ENCODE peak calls at places on chromosomes 5 and 9, in six cellular contexts. T, P, Q, E, X and O are unnamed samples.

GRCh38 chr5:158839638-158840037 is 260.1 kb downstream of the EBF1 start:
- DNase-seq in T (no peak), P (no peak), Q (no peak), E (no peak), X (no peak), O (no peak)

GRCh38 chr9:137000177-137000930 is 4.0 kb upstream of the CLIC3 start:
- DNase-seq in T (no peak), P (peak; percentile 69), Q (no peak), E (no peak), X (no peak), O (no peak)

GRCh38 chr5:55855509-55855908 is 4.4 kb downstream of the IL31RA start:
- DNase-seq in T (no peak), P (no peak), Q (no peak), E (no peak), X (no peak), O (no peak)

GRCh38 chr9:18605763-18606162 is 131.8 kb downstream of the ADAMTSL1 start:
- DNase-seq in T (no peak), P (no peak), Q (no peak), E (peak; percentile 67), X (peak; percentile 6), O (peak; percentile 37)

GRCh38 chr9:126491256-126491879 is 122.4 kb upstream of the LMX1B start:
- DNase-seq in T (peak; percentile 75), P (peak; percentile 66), Q (peak; percentile 70), E (no peak), X (no peak), O (peak; percentile 52)

GRCh38 chr9:133581553-133582343 is 27.4 kb downstream of the FAM163B start:
- DNase-seq in T (no peak), P (no peak), Q (no peak), E (no peak), X (no peak), O (no peak)

GRCh38 chr5:141872496-141873356 is 5.5 kb downstream of the PCDH1 start:
- DNase-seq in T (no peak), P (no peak), Q (peak; percentile 10), E (peak; percentile 28), X (no peak), O (no peak)

GRCh38 chr9:37420271-37421215 is 2.0 kb upstream of the GRHPR start:
- DNase-seq in T (no peak), P (no peak), Q (no peak), E (no peak), X (no peak), O (no peak)

DNA sequence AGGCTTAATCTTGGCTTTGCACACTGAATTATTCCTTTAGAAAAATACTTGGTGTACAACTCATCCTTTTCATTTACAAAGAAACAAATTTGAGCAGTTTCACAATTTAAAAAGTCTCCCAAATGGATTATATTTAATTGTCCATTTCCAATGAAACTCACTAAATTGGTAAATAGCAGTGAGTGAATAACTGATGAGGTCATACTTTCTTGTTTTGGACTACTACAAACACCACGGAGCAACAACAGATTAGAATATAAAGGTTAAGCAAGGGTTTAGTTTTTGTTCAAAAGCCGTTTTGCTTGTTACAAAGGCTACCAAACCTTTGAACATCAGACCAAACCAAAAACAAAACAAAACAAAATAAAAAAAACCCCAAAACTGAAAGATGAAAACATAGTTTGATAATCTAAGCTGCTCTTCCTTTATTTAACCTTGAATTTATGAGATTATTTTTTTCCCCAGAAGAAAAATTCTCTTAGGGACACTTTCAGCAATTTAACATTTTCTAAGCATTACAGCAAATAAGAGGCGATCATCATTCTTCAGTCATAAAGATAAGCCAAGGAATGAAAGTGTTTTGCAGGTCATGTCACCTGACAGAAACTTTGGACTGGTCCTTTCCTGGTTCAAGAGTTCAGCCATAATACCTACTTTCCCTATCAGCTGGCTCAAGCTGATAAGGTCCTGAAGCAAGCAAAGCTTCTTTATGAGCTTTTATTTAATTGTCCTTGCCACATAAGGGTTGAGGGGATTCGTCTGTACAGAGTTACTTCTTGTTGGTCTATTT is 99.7 kb upstream of the CDKN2B start:
- DNase-seq in T (no peak), P (no peak), Q (no peak), E (no peak), X (no peak), O (no peak)
- H3K27ac ChIP-seq in T (no peak overlapping the region), P (no peak overlapping the region), Q (no peak overlapping the region), E (no peak overlapping the region), X (no peak overlapping the region), O (peak overlapping the region; percentile 55)

GRCh38 chr9:34974664-34975063 is 14.9 kb upstream of the DNAJB5 start:
- DNase-seq in T (no peak), P (no peak), Q (no peak), E (no peak), X (no peak), O (no peak)
- H3K4me3 ChIP-seq in T (no peak overlapping the region), P (no peak overlapping the region), Q (no peak overlapping the region), E (no peak overlapping the region), X (no peak overlapping the region), O (no peak overlapping the region)

DNA sequence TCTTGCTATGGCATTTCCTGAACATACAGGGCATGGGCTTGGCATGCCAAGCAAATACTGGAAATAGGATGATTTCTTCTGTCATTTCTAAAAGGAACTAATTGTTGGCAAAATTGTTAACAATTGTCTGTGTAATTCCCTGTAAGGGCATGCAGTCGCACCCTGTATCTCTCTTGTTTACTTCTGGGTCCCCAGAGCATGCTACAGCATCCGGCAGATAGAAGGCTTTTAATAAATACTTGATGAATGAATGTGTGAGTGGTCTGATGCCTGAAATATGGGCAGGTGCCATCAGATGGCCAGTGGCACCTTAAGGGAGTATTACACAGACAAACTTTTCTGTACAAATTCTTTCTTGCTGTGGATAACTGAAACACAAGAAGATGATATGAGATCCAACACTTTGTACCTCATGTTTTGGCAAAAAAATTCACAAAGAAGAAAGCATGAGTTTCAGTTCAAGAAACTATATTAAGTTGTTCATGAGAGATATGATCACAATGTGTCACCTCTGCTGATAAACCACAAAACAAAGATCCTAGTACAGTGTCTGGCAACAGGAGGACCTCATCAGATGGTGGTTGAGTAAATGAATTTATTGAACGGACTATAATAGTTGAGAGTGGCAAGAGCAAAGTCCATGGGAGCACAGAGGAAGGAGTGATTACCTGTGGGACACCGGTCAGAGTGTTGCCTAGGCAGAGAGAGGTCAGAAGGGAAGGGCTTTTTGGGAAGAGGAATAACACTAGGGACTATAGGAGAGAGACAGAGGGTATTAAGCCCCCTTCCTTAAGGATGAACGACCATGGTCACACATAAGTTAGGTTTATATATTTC is 194.2 kb downstream of the ATP10B start:
- DNase-seq in T (no peak), P (no peak), Q (no peak), E (no peak), X (no peak), O (no peak)
- H3K27ac ChIP-seq in T (no peak overlapping the region), P (no peak overlapping the region), Q (no peak overlapping the region), E (no peak overlapping the region), X (no peak overlapping the region), O (peak overlapping the region; percentile 49)

GRCh38 chr5:109997191-109997590 is 307.5 kb downstream of the MAN2A1 start:
- DNase-seq in T (no peak), P (no peak), Q (no peak), E (no peak), X (no peak), O (no peak)

GRCh38 chr5:109998717-109999116 is 309.0 kb downstream of the MAN2A1 start:
- DNase-seq in T (no peak), P (no peak), Q (no peak), E (no peak), X (no peak), O (no peak)

GRCh38 chr5:109996246-109996645 is 306.5 kb downstream of the MAN2A1 start:
- DNase-seq in T (no peak), P (no peak), Q (no peak), E (no peak), X (no peak), O (no peak)

GRCh38 chr5:109994135-109994534 is 304.4 kb downstream of the MAN2A1 start:
- DNase-seq in T (no peak), P (no peak), Q (no peak), E (no peak), X (no peak), O (no peak)

GRCh38 chr5:109998208-109998607 is 308.5 kb downstream of the MAN2A1 start:
- DNase-seq in T (no peak), P (no peak), Q (no peak), E (no peak), X (no peak), O (no peak)
- H3K4me3 ChIP-seq in T (no peak overlapping the region), P (no peak overlapping the region), Q (no peak overlapping the region), E (no peak overlapping the region), X (no peak overlapping the region), O (no peak overlapping the region)

GRCh38 chr9:98808411-98808815 is 943 bp downstream of the GALNT12 start:
- DNase-seq in T (no peak), P (no peak), Q (no peak), E (peak; percentile 67), X (no peak), O (peak; percentile 89)

GRCh38 chr9:98807811-98808195 is 333 bp downstream of the GALNT12 start:
- DNase-seq in T (no peak), P (no peak), Q (no peak), E (no peak), X (no peak), O (no peak)

GRCh38 chr9:98805506-98806272 is 1.8 kb upstream of the GALNT12 start:
- DNase-seq in T (no peak), P (no peak), Q (no peak), E (no peak), X (no peak), O (no peak)

GRCh38 chr9:98806394-98807069 is 938 bp upstream of the GALNT12 start:
- DNase-seq in T (no peak), P (no peak), Q (no peak), E (no peak), X (no peak), O (no peak)

GRCh38 chr9:98807070-98807810 is at the start of gene GALNT12:
- DNase-seq in T (no peak), P (peak; percentile 39), Q (no peak), E (peak; percentile 66), X (no peak), O (peak; percentile 47)
- H3K27ac ChIP-seq in T (no peak within 1 kb of the TSS), P (no peak within 1 kb of the TSS), Q (peak within 1 kb of the TSS; percentile 72), E (no peak within 1 kb of the TSS), X (no peak within 1 kb of the TSS), O (peak within 1 kb of the TSS; percentile 77)